ENCODE peak calls at places on chromosomes 4 and X, in five cellular contexts. Q is adrenal gland, U is pancreas, H is IMR-90, L is cardiac fibroblast. I is an unnamed sample.

GRCh38 chrX:1657367-1658082 is 42.7 kb downstream of the ASMT start:
- DNase-seq in Q (peak), U (no peak), H (no peak), L (peak), I (peak)

GRCh38 chrX:133838761-133839676 is 146.4 kb downstream of the GPC3 start:
- DNase-seq in Q (no peak), U (no peak), H (peak), L (peak), I (no peak)

GRCh38 chrX:56385336-56385735 is 153.2 kb downstream of the KLF8 start:
- DNase-seq in Q (no peak), U (no peak), H (no peak), L (no peak), I (no peak)

GRCh38 chr4:34148322-34148908 is 2095.9 kb downstream of the ARAP2 start:
- DNase-seq in Q (no peak), U (no peak), H (no peak), L (no peak), I (no peak)

GRCh38 chrX:13803116-13803515 is 13.8 kb downstream of the GPM6B start:
- DNase-seq in Q (no peak), U (no peak), H (no peak), L (no peak), I (no peak)

GRCh38 chrX:48728653-48729052 is 32.1 kb downstream of the SUV39H1 start:
- DNase-seq in Q (no peak), U (no peak), H (no peak), L (no peak), I (no peak)

GRCh38 chr4:176451441-176451840 is 131.7 kb downstream of the SPCS3 start:
- DNase-seq in Q (no peak), U (no peak), H (no peak), L (no peak), I (no peak)

GRCh38 chr4:44632089-44632488 is 19.3 kb downstream of the YIPF7 start:
- DNase-seq in Q (no peak), U (no peak), H (no peak), L (no peak), I (no peak)

GRCh38 chr4:121728066-121728465 is 31.3 kb upstream of the ANXA5 start:
- DNase-seq in Q (no peak), U (no peak), H (peak), L (peak), I (no peak)

GRCh38 chrX:49618574-49618973 is 19.8 kb downstream of the GAGE1 start:
- DNase-seq in Q (no peak), U (no peak), H (no peak), L (no peak), I (no peak)

GRCh38 chr4:48830706-48831531 is at the start of gene OCIAD1:
- DNase-seq in Q (peak), U (peak), H (peak), L (peak), I (peak)

GRCh38 chrX:15816886-15817285 is 26.6 kb downstream of the ZRSR2 start:
- DNase-seq in Q (no peak), U (no peak), H (no peak), L (no peak), I (no peak)

GRCh38 chr4:83013420-83013867 is 2.8 kb upstream of the LIN54 start:
- DNase-seq in Q (no peak), U (no peak), H (no peak), L (no peak), I (no peak)

GRCh38 chr4:20944961-20945360 is 244.7 kb downstream of the PACRGL start:
- DNase-seq in Q (no peak), U (no peak), H (no peak), L (no peak), I (no peak)

GRCh38 chr4:150581611-150582010 is 340 bp upstream of the MAB21L2 start:
- DNase-seq in Q (peak), U (no peak), H (peak), L (peak), I (no peak)

GRCh38 chrX:48540015-48540350 is 469 bp downstream of the TBC1D25 start:
- DNase-seq in Q (no peak), U (no peak), H (peak), L (peak), I (no peak)

GRCh38 chrX:151183912-151184565 is 7.7 kb downstream of the GPR50 start:
- DNase-seq in Q (no peak), U (no peak), H (no peak), L (no peak), I (no peak)

GRCh38 chr4:168877779-168878491 is 132.1 kb downstream of the CBR4 start:
- DNase-seq in Q (no peak), U (peak), H (no peak), L (peak), I (peak)

GRCh38 chr4:147734496-147734895 is 2.6 kb downstream of the ARHGAP10 start:
- DNase-seq in Q (no peak), U (no peak), H (no peak), L (no peak), I (no peak)

GRCh38 chrX:48966796-48967579 is 4.7 kb downstream of the KCND1 start:
- DNase-seq in Q (no peak), U (no peak), H (peak), L (peak), I (no peak)

GRCh38 chrX:45669715-45670360 is 469.2 kb upstream of the DIPK2B start:
- DNase-seq in Q (no peak), U (no peak), H (peak), L (peak), I (no peak)

GRCh38 chr4:112813790-112814189 is 176.8 kb downstream of the LARP7 start:
- DNase-seq in Q (no peak), U (no peak), H (peak), L (peak), I (no peak)

GRCh38 chr4:120209706-120210105 is 143.1 kb upstream of the MAD2L1 start:
- DNase-seq in Q (no peak), U (no peak), H (no peak), L (no peak), I (no peak)

GRCh38 chrX:32874839-32875238 is 336.5 kb downstream of the DMD start:
- DNase-seq in Q (no peak), U (no peak), H (no peak), L (no peak), I (no peak)

GRCh38 chrX:2631743-2632532 is 59.2 kb upstream of the CD99 start:
- DNase-seq in Q (no peak), U (no peak), H (no peak), L (no peak), I (no peak)

GRCh38 chrX:39819921-39820849 is 277.6 kb downstream of the BCOR start:
- DNase-seq in Q (peak), U (no peak), H (no peak), L (peak), I (no peak)

GRCh38 chr4:183011213-183011907 is 87.7 kb upstream of the WWC2 start:
- DNase-seq in Q (no peak), U (no peak), H (peak), L (peak), I (no peak)

GRCh38 chr4:74266081-74266480 is 42.2 kb upstream of the EPGN start:
- DNase-seq in Q (no peak), U (no peak), H (peak), L (peak), I (no peak)

GRCh38 chrX:48695925-48696300 is 621 bp upstream of the SUV39H1 start:
- DNase-seq in Q (peak), U (no peak), H (no peak), L (no peak), I (no peak)

GRCh38 chr4:146165840-146166239 is 9.7 kb upstream of the LSM6 start:
- DNase-seq in Q (no peak), U (no peak), H (peak), L (peak), I (no peak)

GRCh38 chr4:41160010-41160789 is 54.1 kb downstream of the APBB2 start:
- DNase-seq in Q (peak), U (no peak), H (peak), L (peak), I (no peak)

GRCh38 chrX:95907081-95907480 is 777.6 kb upstream of the DIAPH2 start:
- DNase-seq in Q (no peak), U (no peak), H (no peak), L (no peak), I (no peak)

DNA sequence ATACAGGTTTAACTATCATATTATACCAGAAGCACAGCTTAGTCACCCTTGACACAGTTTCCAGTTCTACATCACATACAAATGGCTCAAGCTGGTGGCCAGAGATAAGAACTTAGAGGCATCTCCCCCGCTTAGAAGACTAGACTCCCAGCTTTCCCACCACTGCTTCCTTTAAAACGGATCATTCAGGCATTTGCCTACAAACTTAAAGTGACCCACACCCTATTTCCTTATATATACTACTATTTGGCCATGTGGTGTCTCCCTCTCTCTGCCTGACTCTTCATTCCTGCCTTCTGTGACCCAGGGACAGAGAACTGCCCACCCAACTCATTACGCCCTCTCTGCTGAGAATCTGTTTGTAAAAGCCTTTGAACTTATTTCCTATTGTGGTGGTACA is 781.2 kb upstream of the DIAPH2 start:
- DNase-seq in Q (no peak), U (no peak), H (no peak), L (peak), I (no peak)
- TF ChIP-seq CTCF in Q (no peak), U (no peak), H (no peak), L (no peak), I (no peak)

DNA sequence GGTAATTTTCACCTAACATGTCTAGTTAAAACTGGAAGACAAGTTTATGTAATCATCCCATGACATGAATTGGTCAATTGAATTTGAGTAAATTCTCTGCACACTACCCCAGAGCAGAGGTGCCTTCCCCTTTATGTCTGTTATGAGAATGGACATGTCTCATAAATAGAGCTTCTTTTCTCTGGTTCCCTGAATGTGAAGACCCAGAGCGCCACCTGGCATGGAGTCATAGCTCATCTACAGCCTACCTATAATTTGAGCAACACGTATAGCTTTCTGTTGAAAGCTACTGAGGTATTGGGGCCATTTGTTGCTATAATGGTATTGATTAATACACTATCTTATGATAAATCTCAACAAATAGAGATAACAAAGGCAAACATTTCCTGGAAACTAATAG is 626.5 kb upstream of the GALNTL6 start:
- DNase-seq in Q (no peak), U (no peak), H (no peak), L (no peak), I (no peak)
- TF ChIP-seq CTCF in Q (no peak), U (no peak), H (no peak), L (no peak), I (no peak)

GRCh38 chr4:36163198-36163597 is 81.1 kb downstream of the ARAP2 start:
- DNase-seq in Q (no peak), U (no peak), H (no peak), L (no peak), I (no peak)

DNA sequence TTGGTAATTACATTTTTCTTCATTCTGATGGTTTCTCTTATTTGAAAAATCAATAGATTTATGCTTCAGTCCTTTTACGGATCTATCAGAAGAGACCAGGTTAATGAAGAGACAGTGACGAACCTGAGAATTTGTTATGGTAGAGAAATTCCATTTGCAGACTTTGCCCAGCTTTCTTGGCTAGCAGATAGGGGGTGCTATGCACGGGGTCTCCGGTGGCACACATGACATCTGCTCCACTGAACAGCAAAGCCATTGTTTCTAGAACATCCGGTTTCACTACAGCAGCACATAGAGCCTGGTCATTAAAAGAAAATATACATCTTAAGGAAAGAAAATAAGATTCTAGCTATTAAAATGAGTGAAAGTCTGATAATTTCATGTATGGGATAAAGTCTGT is 85.1 kb downstream of the ARAP2 start:
- DNase-seq in Q (no peak), U (no peak), H (no peak), L (no peak), I (no peak)
- TF ChIP-seq CTCF in Q (no peak), U (no peak), H (no peak), L (no peak), I (no peak)

GRCh38 chr4:73099143-73099542 is 29.6 kb upstream of the COX18 start:
- DNase-seq in Q (no peak), U (no peak), H (no peak), L (no peak), I (no peak)
- TF ChIP-seq CTCF in Q (no peak), U (no peak), H (no peak), L (no peak), I (no peak)

GRCh38 chr4:108683479-108683878 is 33.1 kb downstream of the OSTC start:
- DNase-seq in Q (no peak), U (no peak), H (peak), L (peak), I (no peak)
- TF ChIP-seq CTCF in Q (peak), U (no peak), H (peak), L (peak), I (no peak)

GRCh38 chr4:2008921-2009650 is at the start of gene NELFA:
- DNase-seq in Q (peak), U (peak), H (peak), L (peak), I (peak)
- TF ChIP-seq CTCF in Q (peak), U (peak), H (peak), L (peak), I (no peak)

GRCh38 chrX:69285401-69285871 is 120.2 kb upstream of the PJA1 start:
- DNase-seq in Q (peak), U (no peak), H (no peak), L (no peak), I (no peak)

GRCh38 chrX:69287025-69287540 is 121.8 kb upstream of the PJA1 start:
- DNase-seq in Q (no peak), U (no peak), H (no peak), L (no peak), I (no peak)

GRCh38 chrX:69286546-69286906 is 121.3 kb upstream of the PJA1 start:
- DNase-seq in Q (no peak), U (no peak), H (no peak), L (no peak), I (no peak)

GRCh38 chrX:69284491-69284890 is 119.2 kb upstream of the PJA1 start:
- DNase-seq in Q (no peak), U (no peak), H (no peak), L (no peak), I (no peak)

GRCh38 chrX:69285881-69286545 is 120.8 kb upstream of the PJA1 start:
- DNase-seq in Q (peak), U (peak), H (no peak), L (peak), I (peak)
- TF ChIP-seq CTCF in Q (peak), U (peak), H (peak), L (peak), I (no peak)

DNA sequence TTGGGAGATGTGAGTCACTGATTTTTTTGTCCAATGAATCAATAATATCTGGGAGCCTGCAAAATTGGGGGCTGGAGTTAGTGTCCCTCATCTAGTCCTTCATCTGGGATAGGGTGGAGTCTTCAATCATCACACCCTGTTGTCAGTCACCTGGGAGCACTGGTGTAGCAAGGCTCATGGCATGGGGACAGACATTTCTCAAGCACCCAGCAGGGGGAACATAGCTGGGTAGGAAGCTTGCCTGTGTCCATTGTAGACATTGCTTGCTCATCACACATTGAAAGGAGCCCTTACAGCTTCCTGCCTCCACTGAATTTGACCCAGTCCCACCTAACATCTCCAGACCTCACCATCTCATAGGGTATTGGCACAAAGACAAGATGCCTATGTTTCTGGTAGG is 61.2 kb downstream of the SEL1L3 start:
- DNase-seq in Q (no peak), U (no peak), H (no peak), L (no peak), I (no peak)
- TF ChIP-seq CTCF in Q (no peak), U (no peak), H (no peak), L (no peak), I (no peak)

GRCh38 chr4:93152461-93152860 is 676.1 kb upstream of the ATOH1 start:
- DNase-seq in Q (no peak), U (no peak), H (no peak), L (no peak), I (no peak)

DNA sequence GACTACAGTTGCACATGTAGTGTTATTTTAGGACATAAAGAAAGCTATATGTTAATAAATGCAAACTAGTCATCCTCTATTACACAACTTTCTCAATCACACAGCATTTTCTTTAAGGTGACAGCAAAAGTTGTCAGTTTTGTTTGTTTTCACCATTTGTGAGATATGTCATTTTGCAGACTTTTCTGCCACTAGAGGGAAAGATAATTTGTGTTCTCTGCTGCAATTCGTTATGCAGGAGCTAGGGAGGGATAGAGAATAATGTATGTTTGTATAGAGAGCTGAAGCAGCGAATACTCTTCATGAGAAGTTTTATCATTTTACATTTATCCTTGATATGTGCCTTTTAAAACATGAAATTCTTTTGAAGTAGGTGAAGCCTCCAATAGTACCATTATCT is 670.6 kb upstream of the ATOH1 start:
- DNase-seq in Q (no peak), U (no peak), H (peak), L (no peak), I (no peak)
- TF ChIP-seq CTCF in Q (no peak), U (no peak), H (peak), L (no peak), I (no peak)